ENCODE peak calls at places on chromosomes 11 and 22, in five cellular contexts. K, Z, X, H and E are unnamed samples.

GRCh38 chr11:69040051-69040450 is 8.7 kb upstream of the TPCN2 start:
- DNase-seq in K (no peak), Z (no peak), X (no peak), H (no peak), E (no peak)

GRCh38 chr22:32649515-32650200 is 151.8 kb upstream of the TIMP3 start:
- DNase-seq in K (no peak), Z (no peak), X (no peak), H (no peak), E (peak; percentile 94)

GRCh38 chr22:46187862-46188261 is 37.5 kb downstream of the PPARA start:
- DNase-seq in K (no peak), Z (no peak), X (no peak), H (no peak), E (no peak)

GRCh38 chr22:46006379-46007002 is 29.5 kb upstream of the WNT7B start:
- DNase-seq in K (peak; percentile 82), Z (peak; percentile 85), X (peak; percentile 65), H (peak; percentile 82), E (peak; percentile 80)

GRCh38 chr11:30107899-30108298 is 91.1 kb upstream of the KCNA4 start:
- DNase-seq in K (no peak), Z (no peak), X (no peak), H (no peak), E (peak; percentile 18)

GRCh38 chr11:20035375-20035700 is 124.9 kb downstream of the DBX1 start:
- DNase-seq in K (no peak), Z (no peak), X (no peak), H (no peak), E (no peak)

GRCh38 chr22:28910575-28911278 is 27.4 kb downstream of the ZNRF3 start:
- DNase-seq in K (no peak), Z (no peak), X (no peak), H (no peak), E (no peak)

GRCh38 chr22:37095113-37095512 is 14.4 kb downstream of the TMPRSS6 start:
- DNase-seq in K (no peak), Z (no peak), X (no peak), H (no peak), E (no peak)

GRCh38 chr22:39384750-39385480 is 14.7 kb upstream of the TAB1 start:
- DNase-seq in K (no peak), Z (no peak), X (no peak), H (peak; percentile 53), E (no peak)

GRCh38 chr11:8043756-8044155 is 37.3 kb upstream of the TUB start:
- DNase-seq in K (no peak), Z (no peak), X (no peak), H (no peak), E (no peak)

GRCh38 chr11:19557720-19558140 is 154.9 kb upstream of the NAV2 start:
- DNase-seq in K (peak; percentile 44), Z (peak; percentile 24), X (peak; percentile 32), H (peak; percentile 72), E (peak; percentile 11)

GRCh38 chr11:93814966-93815633 is 31.0 kb downstream of the MED17 start:
- DNase-seq in K (no peak), Z (no peak), X (no peak), H (no peak), E (no peak)

GRCh38 chr11:118615996-118616395 is 8.6 kb downstream of the PHLDB1 start:
- DNase-seq in K (no peak), Z (no peak), X (no peak), H (no peak), E (no peak)

GRCh38 chr11:123760894-123761293 is 6.6 kb upstream of the OR6X1 start:
- DNase-seq in K (no peak), Z (no peak), X (no peak), H (peak; percentile 56), E (no peak)

GRCh38 chr11:133137939-133138338 is 394.4 kb downstream of the OPCML start:
- DNase-seq in K (no peak), Z (no peak), X (no peak), H (no peak), E (no peak)

GRCh38 chr11:74611369-74611861 is 19.0 kb downstream of the POLD3 start:
- DNase-seq in K (no peak), Z (no peak), X (no peak), H (peak; percentile 34), E (peak; percentile 45)

GRCh38 chr22:32536352-32536751 is 61.7 kb downstream of the FBXO7 start:
- DNase-seq in K (no peak), Z (no peak), X (no peak), H (no peak), E (no peak)

GRCh38 chr22:45551310-45552016 is 48.8 kb downstream of the FBLN1 start:
- DNase-seq in K (no peak), Z (peak; percentile 37), X (no peak), H (no peak), E (peak; percentile 60)

GRCh38 chr11:119783466-119784400 is 54.7 kb upstream of the NECTIN1 start:
- DNase-seq in K (no peak), Z (no peak), X (no peak), H (peak; percentile 31), E (peak; percentile 38)

GRCh38 chr11:110355011-110355744 is 58.8 kb upstream of the RDX start:
- DNase-seq in K (no peak), Z (no peak), X (no peak), H (no peak), E (no peak)

GRCh38 chr11:94186342-94187203 is 57.9 kb downstream of the PANX1 start:
- DNase-seq in K (no peak), Z (no peak), X (no peak), H (no peak), E (no peak)

GRCh38 chr22:23822101-23822671 is 16.6 kb downstream of the DERL3 start:
- DNase-seq in K (no peak), Z (no peak), X (no peak), H (no peak), E (no peak)

GRCh38 chr22:19515654-19516377 is 8.4 kb downstream of the CLDN5 start:
- DNase-seq in K (no peak), Z (no peak), X (no peak), H (no peak), E (no peak)

GRCh38 chr11:38411149-38411548 is 1813.1 kb upstream of the RAG2 start:
- DNase-seq in K (no peak), Z (no peak), X (no peak), H (no peak), E (no peak)

GRCh38 chr11:9626778-9627394 is 37.0 kb upstream of the SWAP70 start:
- DNase-seq in K (no peak), Z (no peak), X (no peak), H (peak; percentile 27), E (no peak)

GRCh38 chr11:40434941-40435340 is 1024.5 kb downstream of the LRRC4C start:
- DNase-seq in K (no peak), Z (no peak), X (no peak), H (no peak), E (no peak)